ENCODE peak calls at places on chromosomes 12 and 14, in ten cellular contexts. W is heart right ventricle, D is AG10803, Z is uterus, U is GM12865, M is HFFc6, K is A549, L is cardiac muscle cell, Q is progenitor cell of endocrine pancreas, I is WTC11. S is an unnamed sample.
A peak's percentile ranks its signal among the peaks of the same experiment; 100 is the strongest.

GRCh38 chr14:101731187-101732080 is 30.1 kb upstream of the PPP2R5C start:
- DNase-seq in W (peak; percentile 39), D (peak; percentile 62), Z (peak; percentile 40), U (peak; percentile 59), M (peak; percentile 58), K (peak; percentile 86), L (no peak), Q (no peak), I (no peak), S (no peak)

GRCh38 chr12:84763112-84763511 is 149.5 kb downstream of the SLC6A15 start:
- DNase-seq in W (no peak), D (peak; percentile 96), Z (no peak), U (no peak), M (peak; percentile 22), K (no peak), L (no peak), Q (no peak), I (no peak), S (no peak)

GRCh38 chr12:3078086-3078820 is 1.1 kb downstream of the TSPAN9 start:
- DNase-seq in W (no peak), D (no peak), Z (no peak), U (no peak), M (no peak), K (no peak), L (no peak), Q (no peak), I (no peak), S (no peak)

GRCh38 chr12:89160716-89161123 is 191.6 kb downstream of the DUSP6 start:
- DNase-seq in W (peak; percentile 54), D (peak; percentile 75), Z (peak; percentile 55), U (no peak), M (peak; percentile 88), K (peak; percentile 28), L (no peak), Q (no peak), I (no peak), S (no peak)

GRCh38 chr12:89019439-89020120 is 332.7 kb downstream of the DUSP6 start:
- DNase-seq in W (peak; percentile 84), D (peak; percentile 79), Z (peak; percentile 70), U (peak; percentile 80), M (peak; percentile 83), K (peak; percentile 88), L (peak; percentile 88), Q (peak; percentile 70), I (peak; percentile 82), S (peak; percentile 75)

GRCh38 chr14:95519699-95520098 is 3.2 kb upstream of the SYNE3 start:
- DNase-seq in W (peak; percentile 73), D (peak; percentile 92), Z (peak; percentile 74), U (peak; percentile 87), M (peak; percentile 76), K (no peak), L (no peak), Q (no peak), I (no peak), S (no peak)

GRCh38 chr12:131736807-131737484 is 26.1 kb downstream of the SFSWAP start:
- DNase-seq in W (no peak), D (peak; percentile 10), Z (no peak), U (no peak), M (peak; percentile 26), K (peak; percentile 83), L (no peak), Q (no peak), I (no peak), S (no peak)

GRCh38 chr12:51863363-51863920 is 14.9 kb upstream of the FIGNL2 start:
- DNase-seq in W (no peak), D (no peak), Z (no peak), U (no peak), M (no peak), K (no peak), L (no peak), Q (no peak), I (no peak), S (no peak)

GRCh38 chr14:78448483-78449094 is 278.4 kb downstream of the NRXN3 start:
- DNase-seq in W (peak; percentile 36), D (peak; percentile 17), Z (no peak), U (peak; percentile 74), M (peak; percentile 10), K (peak; percentile 40), L (peak; percentile 52), Q (peak; percentile 60), I (peak; percentile 80), S (peak; percentile 71)

GRCh38 chr14:90625445-90625844 is 190.8 kb downstream of the TTC7B start:
- DNase-seq in W (no peak), D (no peak), Z (no peak), U (no peak), M (no peak), K (no peak), L (no peak), Q (no peak), I (no peak), S (no peak)

GRCh38 chr12:45745861-45746277 is 16.4 kb downstream of the ARID2 start:
- DNase-seq in W (no peak), D (peak; percentile 52), Z (no peak), U (no peak), M (no peak), K (peak; percentile 27), L (no peak), Q (no peak), I (no peak), S (no peak)

GRCh38 chr14:23162800-23163199 is 20.7 kb downstream of the SLC7A8 start:
- DNase-seq in W (no peak), D (no peak), Z (no peak), U (no peak), M (no peak), K (no peak), L (no peak), Q (no peak), I (no peak), S (no peak)

GRCh38 chr12:72574138-72574537 is 302.0 kb downstream of the TRHDE start:
- DNase-seq in W (no peak), D (no peak), Z (no peak), U (no peak), M (no peak), K (no peak), L (no peak), Q (no peak), I (no peak), S (no peak)

DNA sequence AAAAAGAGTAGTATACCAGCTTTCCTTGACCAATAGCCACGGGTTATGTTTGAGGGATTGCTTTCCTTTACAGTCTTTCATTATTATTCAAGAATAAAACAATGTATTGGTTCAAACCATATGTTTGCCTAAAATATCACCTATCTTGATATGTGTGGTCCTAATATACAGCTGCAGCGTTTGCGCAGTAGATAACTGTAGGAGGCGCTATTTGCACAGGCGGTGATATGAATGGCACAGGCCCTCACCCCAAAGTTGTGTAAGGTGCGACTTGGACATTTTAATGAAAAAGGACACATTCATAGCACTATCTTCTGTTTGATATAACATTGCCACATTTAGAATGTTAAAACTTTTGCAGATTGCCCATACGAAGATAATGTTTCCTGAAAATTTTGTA is 298.4 kb downstream of the TRHDE start:
- DNase-seq in W (no peak), D (no peak), Z (no peak), U (peak; percentile 14), M (no peak), K (peak; percentile 36), L (peak; percentile 51), Q (no peak), I (peak; percentile 70), S (peak; percentile 28)
- TF ChIP-seq CTCF in W (no peak), D (no peak), Z (no peak), U (peak; percentile 33), M (peak; percentile 51), K (no peak), L (no peak), Q (peak; percentile 54), I (peak; percentile 60), S (peak; percentile 52)

GRCh38 chr12:121917950-121918678 is at the start of gene CFAP251:
- DNase-seq in W (peak; percentile 90), D (peak; percentile 78), Z (peak; percentile 66), U (peak; percentile 93), M (no peak), K (no peak), L (peak; percentile 93), Q (peak; percentile 83), I (peak; percentile 98), S (peak; percentile 92)
- TF ChIP-seq CTCF in W (peak; percentile 83), D (peak; percentile 54), Z (peak; percentile 19), U (peak; percentile 3), M (no peak), K (no peak), L (peak; percentile 54), Q (peak; percentile 65), I (peak; percentile 61), S (peak; percentile 60)

GRCh38 chr12:71250186-71250585 is 92.4 kb upstream of the TSPAN8 start:
- DNase-seq in W (no peak), D (no peak), Z (no peak), U (no peak), M (no peak), K (no peak), L (no peak), Q (no peak), I (no peak), S (no peak)

DNA sequence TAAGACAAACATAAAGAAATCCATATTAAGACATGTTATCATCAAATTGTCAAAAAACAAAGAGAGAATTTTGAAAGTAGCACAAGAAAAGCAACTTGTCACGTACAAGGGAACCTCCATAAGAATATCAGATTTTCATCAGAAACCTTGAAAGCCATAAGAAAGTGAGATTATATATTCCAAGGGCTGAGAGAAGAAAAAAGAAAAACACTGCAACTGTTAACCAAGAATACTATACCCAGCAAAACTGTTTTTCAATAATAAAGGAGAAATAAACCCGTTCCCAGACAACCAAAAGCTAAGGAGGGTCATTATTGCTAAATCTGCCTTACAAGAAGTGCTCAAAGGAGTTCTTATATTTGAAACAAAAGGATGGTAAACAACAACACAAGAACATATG is 94.7 kb upstream of the TSPAN8 start:
- DNase-seq in W (no peak), D (no peak), Z (no peak), U (no peak), M (no peak), K (no peak), L (no peak), Q (no peak), I (no peak), S (no peak)
- TF ChIP-seq CTCF in W (no peak), D (no peak), Z (no peak), U (no peak), M (no peak), K (no peak), L (no peak), Q (no peak), I (no peak), S (no peak)

GRCh38 chr14:44370727-44371126 is 136.4 kb downstream of the FSCB start:
- DNase-seq in W (no peak), D (no peak), Z (no peak), U (no peak), M (no peak), K (no peak), L (peak; percentile 25), Q (no peak), I (no peak), S (no peak)
- TF ChIP-seq CTCF in W (no peak), D (no peak), Z (no peak), U (no peak), M (no peak), K (no peak), L (no peak), Q (no peak), I (no peak), S (no peak)

DNA sequence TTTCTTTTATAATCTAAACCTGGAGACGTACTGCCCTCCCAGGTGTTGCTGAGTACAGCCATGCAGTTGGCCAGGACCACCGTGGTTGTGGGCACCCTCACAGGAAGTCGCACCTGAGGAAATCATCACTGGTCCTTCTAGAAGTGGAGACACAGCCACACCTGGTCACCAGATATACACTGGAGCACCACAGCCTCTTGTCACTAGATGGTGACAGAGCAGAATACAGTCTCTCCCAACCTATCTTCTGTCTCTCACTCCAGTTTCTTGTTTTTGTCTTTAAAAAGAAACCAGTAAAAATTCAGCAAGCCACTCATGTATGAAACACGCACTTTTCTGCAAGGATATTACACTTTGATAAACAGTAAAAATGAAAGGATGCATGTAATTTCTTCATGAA is 43.1 kb upstream of the GPHB5 start:
- DNase-seq in W (no peak), D (no peak), Z (no peak), U (peak; percentile 17), M (no peak), K (no peak), L (no peak), Q (no peak), I (no peak), S (no peak)
- TF ChIP-seq CTCF in W (no peak), D (no peak), Z (no peak), U (peak; percentile 13), M (no peak), K (no peak), L (no peak), Q (no peak), I (no peak), S (no peak)